ENCODE peak calls at places on chromosomes 7 and 10, in four cellular contexts. X is choroid plexus epithelial cell, Z is transverse colon, D is heart right ventricle. K is an unnamed sample.

GRCh38 chr7:134706468-134706867 is 59.8 kb downstream of the BPGM start:
- DNase-seq in Z (no peak), X (no peak), D (no peak), K (no peak)

GRCh38 chr10:17375936-17376584 is 78.3 kb downstream of the ST8SIA6 start:
- DNase-seq in X (peak; percentile 32), Z (no peak), D (peak; percentile 11), K (no peak)

GRCh38 chr10:6061056-6061455 is 1.1 kb downstream of the IL2RA start:
- DNase-seq in D (no peak), X (no peak), Z (no peak), K (no peak)

GRCh38 chr7:1081931-1082401 is 5.9 kb upstream of the GPER1 start:
- DNase-seq in Z (no peak), D (no peak), X (peak; percentile 52), K (no peak)

GRCh38 chr10:129951251-129951808 is 12.7 kb downstream of the EBF3 start:
- DNase-seq in Z (no peak), X (no peak), D (no peak), K (no peak)

GRCh38 chr7:139771001-139771956 is 6.5 kb downstream of the HIPK2 start:
- DNase-seq in X (peak; percentile 94), D (no peak), Z (no peak), K (peak; percentile 97)

GRCh38 chr7:106365252-106366005 is 80.6 kb upstream of the NAMPT start:
- DNase-seq in D (no peak), Z (peak; percentile 37), X (peak; percentile 39), K (peak; percentile 91)

GRCh38 chr7:116500071-116500853 is 724 bp downstream of the CAV2 start:
- DNase-seq in X (peak; percentile 53), D (peak; percentile 49), Z (peak; percentile 26), K (peak; percentile 91)

GRCh38 chr10:97321032-97321806 is 2.1 kb downstream of the FRAT1 start:
- DNase-seq in D (peak; percentile 34), X (no peak), Z (peak; percentile 49), K (no peak)

GRCh38 chr10:62437696-62438095 is 63.5 kb downstream of the ZNF365 start:
- DNase-seq in X (peak; percentile 86), D (no peak), Z (no peak), K (peak; percentile 69)

GRCh38 chr10:78724846-78725245 is 343.9 kb upstream of the ZMIZ1 start:
- DNase-seq in Z (no peak), D (no peak), X (no peak), K (no peak)

GRCh38 chr10:33233635-33234034 is 100.8 kb downstream of the NRP1 start:
- DNase-seq in D (no peak), Z (no peak), X (no peak), K (no peak)

GRCh38 chr10:24706479-24707118 is 17.1 kb downstream of the ARHGAP21 start:
- DNase-seq in Z (peak; percentile 27), D (no peak), X (peak; percentile 98), K (peak; percentile 97)

GRCh38 chr7:99460651-99461050 is 5.3 kb downstream of the ATP5MF start:
- DNase-seq in X (no peak), D (no peak), Z (no peak), K (peak; percentile 73)

DNA sequence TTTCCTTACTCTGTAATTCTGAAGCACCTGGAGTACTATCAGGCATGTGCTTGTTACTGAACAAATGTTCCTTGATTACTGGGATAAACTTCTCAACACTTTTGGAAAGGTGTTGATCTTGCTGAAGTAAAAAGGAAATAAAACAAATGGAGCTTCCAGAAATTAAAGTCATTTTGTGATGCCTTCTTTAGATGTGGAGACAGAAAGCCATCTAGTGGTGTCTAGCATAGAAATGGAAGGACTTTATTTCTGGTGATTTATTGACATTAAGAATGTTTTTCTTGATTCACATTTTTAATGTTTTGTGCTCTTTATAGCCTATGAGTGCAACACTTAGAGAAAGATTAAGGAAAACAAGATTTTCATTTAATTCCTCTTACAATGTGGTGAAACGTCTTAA is 1.4 kb downstream of the SFR1 start:
- DNase-seq in D (no peak), Z (no peak), X (peak; percentile 63), K (peak; percentile 50)
- TF ChIP-seq CTCF in D (peak; percentile 46), Z (peak; percentile 13), X (peak; percentile 57), K (peak; percentile 20)

GRCh38 chr7:129433823-129434171 is 435 bp upstream of the STRIP2 start:
- DNase-seq in X (no peak), D (no peak), Z (no peak), K (no peak)
- TF ChIP-seq CTCF in X (peak; percentile 29), D (peak; percentile 34), Z (peak; percentile 16), K (no peak)

DNA sequence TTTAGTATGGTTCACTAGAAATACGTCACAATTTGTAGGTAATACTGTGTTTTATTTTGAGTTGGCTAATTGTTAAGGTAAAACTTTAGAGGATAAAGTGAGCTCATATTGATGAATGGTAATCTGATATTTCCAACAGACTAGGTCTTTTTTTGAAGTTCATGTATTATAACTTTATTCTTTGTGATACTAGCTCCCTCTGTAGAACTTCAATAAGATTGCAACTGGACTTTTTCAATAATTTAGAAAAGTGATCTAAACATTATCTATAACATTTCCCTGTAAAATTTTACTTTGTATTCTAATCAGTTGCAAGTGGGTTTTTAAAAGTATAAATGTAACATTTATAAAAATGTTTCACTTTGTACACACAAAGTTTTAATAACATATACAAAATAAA is 83.5 kb downstream of the ADK start:
- DNase-seq in X (peak; percentile 39), D (no peak), Z (no peak), K (peak; percentile 32)
- TF ChIP-seq CTCF in X (peak; percentile 43), D (peak; percentile 58), Z (peak; percentile 34), K (peak; percentile 5)

DNA sequence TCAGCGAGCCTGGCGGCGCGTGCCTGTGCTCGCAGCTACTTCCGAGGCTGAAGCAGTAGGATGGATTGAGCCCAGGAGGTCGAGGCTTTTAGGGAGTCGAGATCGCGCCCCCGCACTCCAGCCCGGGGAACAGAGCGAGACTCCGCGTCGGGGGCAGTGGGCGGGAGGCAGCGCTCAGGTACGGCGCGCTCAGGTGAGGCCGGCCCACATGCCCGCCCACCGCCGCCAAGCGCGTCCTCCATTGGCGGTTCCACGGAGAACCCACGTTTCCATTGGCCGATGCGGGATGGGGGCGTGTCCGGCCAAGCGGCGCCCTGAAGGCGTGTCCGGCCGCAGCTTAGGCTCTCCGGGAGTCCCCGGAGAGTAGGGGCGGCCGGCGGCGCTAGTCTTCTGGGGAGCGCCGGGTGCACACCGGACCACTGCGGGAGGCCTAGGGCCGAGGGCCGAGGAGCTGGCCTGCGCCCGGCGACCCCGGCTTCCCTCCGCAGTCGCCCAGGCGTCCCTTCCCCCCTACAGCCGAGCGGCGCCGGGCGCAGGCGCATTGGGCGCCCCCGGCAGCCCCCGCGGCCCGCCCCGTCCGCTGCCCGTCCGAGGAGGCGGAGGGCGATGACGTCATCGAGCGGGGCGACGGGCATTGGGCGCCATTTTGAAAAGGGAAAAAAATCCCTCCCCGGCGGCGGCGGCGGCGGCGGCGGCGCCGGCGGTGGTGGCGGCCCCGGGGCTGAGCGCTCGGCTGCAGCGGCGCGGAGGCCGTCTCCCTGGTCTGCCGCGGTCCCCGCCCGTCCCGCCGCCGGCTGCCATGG is at the start of gene PPP2R2D:
- DNase-seq in D (peak; percentile 94), Z (peak; percentile 96), X (peak; percentile 90), K (peak; percentile 82)
- TF ChIP-seq CTCF in D (no peak), Z (no peak), X (no peak), K (no peak)

GRCh38 chr7:156012412-156012811 is 200.1 kb upstream of the SHH start:
- DNase-seq in D (no peak), X (no peak), Z (no peak), K (no peak)
- TF ChIP-seq CTCF in D (no peak), X (no peak), Z (no peak), K (no peak)

GRCh38 chr7:66413379-66414114 is 208.4 kb downstream of the TPST1 start:
- DNase-seq in D (peak; percentile 83), X (peak; percentile 90), Z (peak; percentile 82), K (peak; percentile 68)
- TF ChIP-seq CTCF in D (peak; percentile 59), X (peak; percentile 68), Z (peak; percentile 39), K (peak; percentile 76)

GRCh38 chr10:114504769-114505579 is 100.7 kb upstream of the AFAP1L2 start:
- DNase-seq in X (peak; percentile 86), D (no peak), Z (no peak), K (peak; percentile 88)

GRCh38 chr10:114499630-114500190 is 95.4 kb upstream of the AFAP1L2 start:
- DNase-seq in Z (peak; percentile 87), X (no peak), D (no peak), K (peak; percentile 99)

GRCh38 chr10:114501650-114502049 is 97.3 kb upstream of the AFAP1L2 start:
- DNase-seq in X (no peak), Z (no peak), D (no peak), K (no peak)

GRCh38 chr10:114500643-114501042 is 96.3 kb upstream of the AFAP1L2 start:
- DNase-seq in D (no peak), X (no peak), Z (no peak), K (no peak)

DNA sequence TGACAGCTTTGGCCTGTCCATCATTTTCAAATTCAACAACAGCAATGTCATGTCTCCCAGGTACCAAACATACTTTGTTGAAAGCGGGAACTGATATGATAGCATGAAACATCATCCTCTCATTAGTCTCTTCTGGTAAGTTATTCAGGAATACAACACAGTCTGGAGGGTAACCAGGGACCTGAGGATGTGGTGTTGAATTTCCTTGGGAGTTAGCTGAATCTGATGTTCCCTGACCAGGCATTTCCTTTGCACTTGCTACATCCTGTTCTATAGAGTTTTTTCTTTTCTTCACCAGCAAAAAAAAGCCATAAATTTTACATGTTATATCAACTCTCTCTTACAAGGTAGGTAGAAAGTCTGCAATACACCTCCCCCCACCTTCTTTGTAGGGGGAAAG is 97.8 kb upstream of the AFAP1L2 start:
- DNase-seq in D (no peak), X (no peak), Z (no peak), K (no peak)
- TF ChIP-seq CTCF in D (no peak), X (no peak), Z (no peak), K (no peak)

GRCh38 chr7:66255533-66256100 is 50.5 kb downstream of the TPST1 start:
- DNase-seq in Z (no peak), X (peak; percentile 41), D (no peak), K (peak; percentile 87)
- TF ChIP-seq CTCF in Z (no peak), X (no peak), D (no peak), K (no peak)

GRCh38 chr10:13659887-13660544 is 73.3 kb downstream of the PRPF18 start:
- DNase-seq in D (peak; percentile 78), X (peak; percentile 61), Z (peak; percentile 59), K (peak; percentile 58)
- TF ChIP-seq CTCF in D (peak; percentile 94), X (peak; percentile 95), Z (peak; percentile 90), K (peak; percentile 85)

DNA sequence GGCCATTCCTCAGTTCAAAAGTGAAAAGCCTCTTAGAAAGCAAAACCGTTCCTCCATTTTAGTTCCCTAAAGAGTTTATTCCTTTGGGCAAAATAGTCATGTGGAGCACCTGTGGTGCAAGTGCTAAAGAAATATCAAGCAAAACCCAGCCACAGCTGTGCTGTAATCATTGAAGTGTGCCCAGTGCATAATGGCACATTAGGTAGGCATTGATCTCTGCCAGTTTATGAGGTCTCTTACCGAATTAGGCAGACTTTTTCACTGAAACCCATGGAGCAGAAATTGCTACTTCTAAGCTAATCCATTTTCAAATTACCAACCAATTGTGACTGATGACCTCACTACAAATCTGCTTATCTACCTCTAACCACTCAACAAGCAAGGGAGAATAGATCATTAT is 97.2 kb upstream of the SEMA3A start:
- DNase-seq in X (no peak), D (no peak), Z (no peak), K (no peak)
- TF ChIP-seq CTCF in X (no peak), D (no peak), Z (no peak), K (no peak)